ENCODE peak calls at places on chromosomes 5 and 9, in ten cellular contexts. U is cardiac septum; Z is OCI-M1; C is sciatic nerve; Q is left colon; P is activated CD4-positive, CD25-positive, alpha-beta regulatory T cell treated with anti-CD3 and anti-CD28 coated beads, Interleukin-2, amount 50 U/mL, for 16 hours; A is AG09309; F is NCI-H1694; X is hippocampal formation; W is retinal pigment epithelial cell. S is an unnamed sample.

GRCh38 chr5:157710887-157711286 is 20.3 kb upstream of the THG1L start:
- DNase-seq in F (no peak), P (no peak), X (no peak), C (no peak), W (no peak), Q (no peak), Z (no peak), A (peak; percentile 61), U (no peak), S (no peak)

GRCh38 chr5:151186052-151186451 is 28.5 kb upstream of the ANXA6 start:
- DNase-seq in Q (no peak), C (no peak), U (no peak), X (no peak), Z (no peak), A (no peak), F (no peak), W (no peak), P (no peak), S (no peak)

GRCh38 chr5:164059471-164059870 is 554.1 kb downstream of the MAT2B start:
- DNase-seq in X (no peak), C (no peak), P (no peak), Q (no peak), A (no peak), U (no peak), F (no peak), Z (no peak), W (peak; percentile 62), S (no peak)

GRCh38 chr5:169374761-169375160 is 73.8 kb upstream of the SLIT3 start:
- DNase-seq in Z (no peak), X (no peak), P (no peak), C (no peak), U (no peak), Q (no peak), F (no peak), W (peak; percentile 83), A (no peak), S (no peak)

GRCh38 chr9:97508852-97509251 is 7.4 kb downstream of the TMOD1 start:
- DNase-seq in W (no peak), U (no peak), Z (no peak), A (no peak), C (no peak), Q (no peak), F (no peak), X (no peak), P (no peak), S (no peak)

GRCh38 chr9:137905740-137906139 is 28.2 kb downstream of the CACNA1B start:
- DNase-seq in U (no peak), Z (no peak), A (no peak), W (no peak), X (no peak), Q (no peak), P (no peak), C (no peak), F (no peak), S (no peak)

GRCh38 chr9:130668196-130668595 is 3.8 kb downstream of the PRDM12 start:
- DNase-seq in F (no peak), W (no peak), P (no peak), X (no peak), C (no peak), Q (no peak), A (no peak), U (no peak), Z (no peak), S (no peak)

GRCh38 chr9:111305914-111306313 is 24.1 kb downstream of the OR2K2 start:
- DNase-seq in X (no peak), W (no peak), F (no peak), A (no peak), Q (no peak), P (no peak), C (no peak), Z (no peak), U (no peak), S (no peak)

GRCh38 chr5:178831049-178831448 is 28.7 kb upstream of the ZNF354B start:
- DNase-seq in A (no peak), W (no peak), Z (no peak), F (no peak), Q (no peak), U (no peak), P (no peak), X (no peak), C (no peak), S (no peak)

GRCh38 chr5:95422842-95423241 is 31.7 kb downstream of the FAM81B start:
- DNase-seq in A (no peak), Z (no peak), P (no peak), F (no peak), C (no peak), Q (no peak), U (no peak), W (peak; percentile 44), X (no peak), S (no peak)